ENCODE peak calls at places on chromosomes 13 and 19, in four cellular contexts. C, I, J and X are unnamed samples.

GRCh38 chr19:37972803-37973202 is 65.8 kb downstream of the SIPA1L3 start:
- DNase-seq in J (no peak), I (no peak), C (no peak), X (no peak)

GRCh38 chr13:97568850-97569249 is 134.9 kb downstream of the RAP2A start:
- DNase-seq in J (no peak), I (no peak), C (no peak), X (no peak)

GRCh38 chr19:35585844-35586243 is at the start of gene PMIS2:
- DNase-seq in I (no peak), J (no peak), C (no peak), X (no peak)

GRCh38 chr13:31790992-31791391 is 51.7 kb downstream of the RXFP2 start:
- DNase-seq in J (no peak), I (no peak), C (no peak), X (no peak)

GRCh38 chr13:68170961-68171360 is 940.8 kb upstream of the PCDH9 start:
- DNase-seq in J (no peak), I (peak; percentile 11), C (no peak), X (no peak)

GRCh38 chr19:1794424-1795185 is 17.5 kb downstream of the ATP8B3 start:
- DNase-seq in J (no peak), C (no peak), I (no peak), X (no peak)

GRCh38 chr19:48400018-48400742 is 6.7 kb downstream of the GRIN2D start:
- DNase-seq in J (no peak), I (no peak), C (peak; percentile 51), X (peak; percentile 87)

GRCh38 chr19:21851596-21852345 is 15.8 kb upstream of the ZNF43 start:
- DNase-seq in C (peak; percentile 84), I (peak; percentile 60), J (peak; percentile 94), X (peak; percentile 97)

GRCh38 chr19:58483776-58484175 is 7.6 kb downstream of the ZNF446 start:
- DNase-seq in C (no peak), J (no peak), I (no peak), X (no peak)

GRCh38 chr19:58350001-58350801 is 3.1 kb downstream of the A1BG start:
- DNase-seq in C (no peak), J (no peak), I (no peak), X (no peak)

GRCh38 chr19:50663280-50663790 is 14.1 kb downstream of the C19orf81 start:
- DNase-seq in J (no peak), I (no peak), C (no peak), X (no peak)

GRCh38 chr19:30710721-30711120 is 338.5 kb downstream of the ZNF536 start:
- DNase-seq in J (no peak), C (no peak), I (no peak), X (no peak)

GRCh38 chr13:92260363-92260762 is 861.9 kb downstream of the GPC5 start:
- DNase-seq in J (no peak), I (no peak), C (no peak), X (no peak)

GRCh38 chr19:52492991-52493470 is 34.4 kb upstream of the ZNF808 start:
- DNase-seq in I (no peak), J (no peak), C (peak; percentile 14), X (peak; percentile 74)

GRCh38 chr19:17249887-17250548 is 4.3 kb upstream of the NR2F6 start:
- DNase-seq in I (no peak), C (no peak), J (no peak), X (no peak)

GRCh38 chr19:2171349-2172145 is 7.8 kb downstream of the DOT1L start:
- DNase-seq in J (no peak), I (peak; percentile 53), C (no peak), X (no peak)

GRCh38 chr19:17325133-17325532 is 9.5 kb downstream of the ANO8 start:
- DNase-seq in I (no peak), C (no peak), J (no peak), X (no peak)

GRCh38 chr13:23960566-23961156 is 63.4 kb upstream of the C1QTNF9B start:
- DNase-seq in C (no peak), J (no peak), I (no peak), X (no peak)

GRCh38 chr13:113656831-113657671 is 947 bp downstream of the ATP4B start:
- DNase-seq in C (no peak), J (no peak), I (no peak), X (no peak)

GRCh38 chr13:114177245-114178010 is 1.6 kb upstream of the CFAP97D2 start:
- DNase-seq in I (no peak), J (no peak), C (no peak), X (peak; percentile 20)

GRCh38 chr13:103351035-103351828 is 285.0 kb upstream of the SLC10A2 start:
- DNase-seq in C (no peak), J (no peak), I (no peak), X (no peak)

GRCh38 chr19:58559275-58560006 is 1.0 kb upstream of the UBE2M start:
- DNase-seq in I (no peak), C (peak; percentile 82), J (peak; percentile 90), X (peak; percentile 92)

GRCh38 chr19:46975918-46976782 is 43.5 kb upstream of the NPAS1 start:
- DNase-seq in J (peak; percentile 83), I (no peak), C (no peak), X (peak; percentile 32)

GRCh38 chr19:14473073-14473790 is 1.9 kb downstream of the PTGER1 start:
- DNase-seq in C (no peak), I (no peak), J (no peak), X (no peak)

GRCh38 chr19:10043286-10043927 is 30.1 kb downstream of the RDH8 start:
- DNase-seq in I (no peak), C (no peak), J (no peak), X (no peak)

GRCh38 chr13:27853871-27854270 is 61.6 kb downstream of the GSX1 start:
- DNase-seq in J (no peak), I (no peak), C (no peak), X (no peak)